ENCODE peak calls at places on chromosomes 5 and 9, in nine cellular contexts. S is GM06990, O is body of pancreas, L is heart left ventricle, J is small intestine, G is right atrium auricular region, B is adipocyte, T is endothelial cell of umbilical vein, A is GM23248. D is an unnamed sample.

GRCh38 chr5:172926796-172927195 is 32.4 kb upstream of the RPL26L1 start:
- DNase-seq in S (no peak), O (no peak), L (no peak), J (no peak), G (no peak), B (no peak), T (no peak), A (no peak), D (no peak)

GRCh38 chr5:14501353-14502162 is 80.0 kb upstream of the OTULINL start:
- DNase-seq in S (no peak), O (peak; percentile 40), L (no peak), J (peak; percentile 22), G (no peak), B (no peak), T (no peak), A (peak; percentile 63), D (no peak)

GRCh38 chr5:67301285-67301904 is 104.8 kb upstream of the CD180 start:
- DNase-seq in S (no peak), O (peak; percentile 63), L (peak; percentile 53), J (no peak), G (peak; percentile 95), B (peak; percentile 87), T (peak; percentile 88), A (peak; percentile 95), D (peak; percentile 84)

GRCh38 chr5:180636016-180636402 is 13.4 kb downstream of the FLT4 start:
- DNase-seq in S (no peak), O (no peak), L (no peak), J (no peak), G (no peak), B (no peak), T (no peak), A (no peak), D (no peak)

GRCh38 chr9:98897745-98898144 is 46.0 kb upstream of the COL15A1 start:
- DNase-seq in S (no peak), O (no peak), L (no peak), J (peak; percentile 81), G (no peak), B (peak; percentile 56), T (peak; percentile 27), A (no peak), D (no peak)

GRCh38 chr5:169826618-169827017 is 153.7 kb downstream of the INSYN2B start:
- DNase-seq in S (no peak), O (no peak), L (no peak), J (no peak), G (no peak), B (no peak), T (no peak), A (peak; percentile 46), D (no peak)

GRCh38 chr5:115666023-115666422 is 40.2 kb upstream of the TMED7 start:
- DNase-seq in S (no peak), O (no peak), L (no peak), J (no peak), G (no peak), B (no peak), T (no peak), A (no peak), D (no peak)

GRCh38 chr5:150124596-150124995 is 31.0 kb downstream of the PDGFRB start:
- DNase-seq in S (no peak), O (no peak), L (no peak), J (no peak), G (no peak), B (no peak), T (no peak), A (no peak), D (peak; percentile 57)

GRCh38 chr9:107274953-107275422 is 8.1 kb upstream of the RAD23B start:
- DNase-seq in S (no peak), O (peak; percentile 23), L (no peak), J (no peak), G (no peak), B (peak; percentile 99), T (no peak), A (peak; percentile 99), D (no peak)

GRCh38 chr9:21688108-21689102 is 114.0 kb upstream of the MTAP start:
- DNase-seq in S (no peak), O (no peak), L (no peak), J (peak; percentile 63), G (no peak), B (peak; percentile 61), T (peak; percentile 83), A (peak; percentile 93), D (peak; percentile 49)

GRCh38 chr5:76500633-76501393 is 97.7 kb downstream of the IQGAP2 start:
- DNase-seq in S (no peak), O (no peak), L (no peak), J (no peak), G (no peak), B (no peak), T (no peak), A (no peak), D (no peak)

GRCh38 chr9:100595391-100596199 is 17.7 kb downstream of the CAVIN4 start:
- DNase-seq in S (peak; percentile 3), O (peak; percentile 32), L (no peak), J (peak; percentile 59), G (no peak), B (peak; percentile 86), T (peak; percentile 83), A (peak; percentile 75), D (no peak)

GRCh38 chr5:141825836-141826560 is 52.2 kb downstream of the PCDH1 start:
- DNase-seq in S (no peak), O (no peak), L (no peak), J (no peak), G (no peak), B (peak; percentile 10), T (no peak), A (peak; percentile 48), D (peak; percentile 27)

GRCh38 chr5:4295663-4296339 is 700.2 kb downstream of the IRX1 start:
- DNase-seq in S (no peak), O (no peak), L (no peak), J (peak; percentile 9), G (no peak), B (no peak), T (no peak), A (peak; percentile 6), D (no peak)

GRCh38 chr9:34578241-34579096 is 11.1 kb downstream of the CNTFR start:
- DNase-seq in S (no peak), O (no peak), L (no peak), J (no peak), G (no peak), B (peak; percentile 63), T (peak; percentile 28), A (peak; percentile 77), D (no peak)

GRCh38 chr5:65802080-65802479 is 80.1 kb downstream of the NLN start:
- DNase-seq in S (no peak), O (no peak), L (no peak), J (no peak), G (no peak), B (no peak), T (no peak), A (no peak), D (no peak)
- H3K36me3 ChIP-seq in S (no peaks in the 10 kb centered on the region), O (no peaks in the 10 kb centered on the region), L (no peaks in the 10 kb centered on the region), J (no peaks in the 10 kb centered on the region), G (no peaks in the 10 kb centered on the region), B (peaks cover 6% of the 10 kb centered on the region), T (no peaks in the 10 kb centered on the region), A (peaks cover 11% of the 10 kb centered on the region), D (no peaks in the 10 kb centered on the region)

GRCh38 chr9:95027914-95028854 is 289.3 kb downstream of the FANCC start:
- DNase-seq in S (no peak), O (peak; percentile 93), L (no peak), J (no peak), G (no peak), B (no peak), T (no peak), A (no peak), D (no peak)

GRCh38 chr9:95029720-95030119 is 287.8 kb downstream of the FANCC start:
- DNase-seq in S (no peak), O (no peak), L (no peak), J (no peak), G (no peak), B (peak; percentile 65), T (no peak), A (no peak), D (no peak)

GRCh38 chr9:95030344-95030743 is 287.2 kb downstream of the FANCC start:
- DNase-seq in S (no peak), O (no peak), L (no peak), J (no peak), G (no peak), B (no peak), T (no peak), A (no peak), D (no peak)

GRCh38 chr9:95029251-95029650 is 288.3 kb downstream of the FANCC start:
- DNase-seq in S (no peak), O (no peak), L (no peak), J (no peak), G (no peak), B (no peak), T (no peak), A (no peak), D (no peak)

DNA sequence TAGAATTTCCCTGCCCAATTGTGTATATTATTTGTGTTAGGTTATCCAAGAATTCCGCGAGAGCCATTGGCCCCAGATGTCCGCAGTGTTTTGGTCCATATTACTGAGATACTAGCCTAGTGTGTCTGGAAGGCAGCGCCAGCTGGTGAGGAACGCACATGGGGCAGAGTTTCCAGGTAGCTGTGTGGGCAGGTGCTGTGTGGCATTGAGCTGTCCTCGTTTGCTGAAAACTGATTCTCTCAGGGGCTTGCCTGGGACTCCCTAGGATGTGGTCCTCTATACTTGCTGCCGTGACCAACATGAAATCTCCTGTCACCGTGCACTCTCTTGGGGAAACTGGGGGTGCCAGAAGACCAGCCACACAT is 288.7 kb downstream of the FANCC start:
- DNase-seq in S (no peak), O (peak; percentile 66), L (no peak), J (no peak), G (no peak), B (no peak), T (no peak), A (no peak), D (no peak)
- H3K36me3 ChIP-seq in S (peaks cover 2% of the 10 kb centered on the region), O (no peaks in the 10 kb centered on the region), L (no peaks in the 10 kb centered on the region), J (no peaks in the 10 kb centered on the region), G (peaks cover 12% of the 10 kb centered on the region), B (peaks cover 21% of the 10 kb centered on the region), T (peaks cover 5% of the 10 kb centered on the region), A (peaks cover 46% of the 10 kb centered on the region), D (no peaks in the 10 kb centered on the region)

DNA sequence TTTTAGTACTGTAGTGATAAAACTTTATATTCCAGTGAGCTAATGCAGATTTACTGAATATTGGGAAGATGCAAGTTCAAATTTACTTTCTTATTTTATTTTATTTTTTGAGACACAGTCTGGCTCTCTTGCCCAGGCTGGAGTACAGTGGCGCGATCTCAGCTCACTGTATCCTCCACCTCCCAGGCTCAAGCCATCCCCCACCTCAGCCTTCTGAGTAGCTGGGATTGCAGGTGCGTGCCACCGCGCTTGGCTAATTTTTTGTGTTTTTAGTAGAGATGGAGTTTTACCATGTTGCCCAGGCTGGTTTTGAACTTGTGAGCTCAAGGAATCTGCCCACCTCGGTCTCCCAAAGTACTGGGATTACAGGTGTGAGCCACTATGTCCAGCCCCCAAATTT is 9.9 kb downstream of the PHAX start:
- DNase-seq in S (no peak), O (no peak), L (no peak), J (no peak), G (no peak), B (no peak), T (no peak), A (no peak), D (no peak)
- H3K36me3 ChIP-seq in S (peaks cover 3% of the 10 kb centered on the region), O (no peaks in the 10 kb centered on the region), L (no peaks in the 10 kb centered on the region), J (peaks cover 4% of the 10 kb centered on the region), G (peaks cover 48% of the 10 kb centered on the region), B (peaks cover 34% of the 10 kb centered on the region), T (peaks cover 9% of the 10 kb centered on the region), A (peaks cover 33% of the 10 kb centered on the region), D (peaks cover 3% of the 10 kb centered on the region)

DNA sequence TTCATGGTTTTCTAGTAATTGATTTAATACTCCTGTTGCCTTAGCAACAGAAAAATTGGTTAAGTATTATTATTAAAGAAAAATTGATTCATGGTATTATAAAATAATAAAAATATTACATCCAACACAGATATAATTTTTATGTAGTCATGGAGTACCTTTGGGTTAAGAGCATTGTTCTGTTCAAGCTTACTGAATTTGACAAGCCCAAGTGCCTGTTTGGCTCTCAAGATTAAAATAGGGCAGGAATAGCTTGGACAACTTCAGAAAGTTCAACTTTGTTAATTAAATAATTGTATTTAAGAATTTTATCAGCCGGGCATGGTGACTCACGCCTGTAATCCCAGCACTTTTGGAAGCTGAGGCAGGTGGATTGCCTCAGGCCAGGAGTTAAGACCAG is 82.0 kb downstream of the NIPBL start:
- DNase-seq in S (no peak), O (no peak), L (no peak), J (no peak), G (no peak), B (no peak), T (no peak), A (no peak), D (no peak)
- H3K36me3 ChIP-seq in S (peaks cover 2% of the 10 kb centered on the region), O (no peaks in the 10 kb centered on the region), L (no peaks in the 10 kb centered on the region), J (no peaks in the 10 kb centered on the region), G (peaks cover 26% of the 10 kb centered on the region), B (peaks cover 25% of the 10 kb centered on the region), T (no peaks in the 10 kb centered on the region), A (peaks cover 32% of the 10 kb centered on the region), D (no peaks in the 10 kb centered on the region)